ENCODE peak calls at places on chromosomes 2 and 18, in five cellular contexts. F is stimulated activated CD8-positive, alpha-beta memory T cell treated with anti-CD3 and anti-CD28 coated beads, Interleukin-7, amount 100 ng/mL, for 1 hour; L is heart right ventricle; U is stimulated activated CD4-positive, alpha-beta T cell treated with anti-CD3 and anti-CD28 coated beads, Interleukin-2, amount 100 ng/mL, for 24 hours; X is amniotic stem cell. V is an unnamed sample.

GRCh38 chr2:97676620-97677019 is 7.1 kb downstream of the C2orf92 start:
- DNase-seq in X (no peak), U (no peak), F (no peak), L (no peak), V (no peak)

GRCh38 chr2:102606353-102606752 is 13.0 kb upstream of the SLC9A2 start:
- DNase-seq in X (no peak), U (no peak), F (no peak), L (no peak), V (no peak)

GRCh38 chr2:67792796-67793195 is 270.0 kb downstream of the C1D start:
- DNase-seq in L (no peak), F (no peak), U (no peak), X (no peak), V (no peak)

GRCh38 chr18:14936313-14936712 is 188.3 kb downstream of the ANKRD30B start:
- DNase-seq in U (no peak), F (no peak), L (no peak), X (no peak), V (no peak)

GRCh38 chr2:84815146-84815545 is 65.7 kb downstream of the TRABD2A start:
- DNase-seq in L (no peak), F (no peak), U (no peak), X (no peak), V (no peak)

GRCh38 chr18:67301592-67301991 is 214.9 kb downstream of the DSEL start:
- DNase-seq in U (no peak), F (no peak), X (no peak), L (no peak), V (no peak)

GRCh38 chr2:70696142-70696541 is 71.9 kb downstream of the ADD2 start:
- DNase-seq in X (no peak), L (no peak), U (no peak), F (no peak), V (no peak)

GRCh38 chr2:226508683-226509082 is 290.9 kb downstream of the IRS1 start:
- DNase-seq in X (no peak), F (no peak), L (no peak), U (no peak), V (no peak)